ENCODE peak calls at places on chromosomes 11 and 22, in seven cellular contexts. Z, N, W, P, X, L and V are unnamed samples.
A peak's percentile ranks its signal among the peaks of the same experiment; 100 is the strongest.

GRCh38 chr22:49636214-49636613 is 191.5 kb downstream of the BRD1 start:
- DNase-seq in W (no peak), L (no peak), P (no peak), X (no peak), N (no peak), Z (no peak), V (no peak)

GRCh38 chr11:84626256-84626655 is 1000.9 kb downstream of the DLG2 start:
- DNase-seq in W (no peak), L (no peak), P (peak; percentile 31), Z (peak; percentile 16), X (no peak), N (no peak), V (peak; percentile 2)

GRCh38 chr11:64224891-64225607 is 937 bp downstream of the TRPT1 start:
- DNase-seq in X (no peak), W (no peak), N (no peak), P (peak; percentile 32), L (no peak), Z (no peak), V (no peak)

GRCh38 chr11:19316434-19316833 is 75.7 kb upstream of the E2F8 start:
- DNase-seq in Z (peak; percentile 8), W (no peak), P (peak; percentile 43), X (no peak), L (no peak), N (no peak), V (no peak)

GRCh38 chr22:47266329-47266728 is 503.9 kb downstream of the TBC1D22A start:
- DNase-seq in Z (no peak), L (no peak), X (no peak), N (no peak), W (no peak), P (no peak), V (no peak)

GRCh38 chr11:16749092-16749491 is 10.6 kb downstream of the C11orf58 start:
- DNase-seq in N (no peak), X (no peak), W (no peak), P (no peak), L (no peak), Z (no peak), V (no peak)

GRCh38 chr11:46359936-46360335 is 12.7 kb downstream of the DGKZ start:
- DNase-seq in L (no peak), W (no peak), P (no peak), Z (no peak), X (no peak), N (no peak), V (no peak)

GRCh38 chr22:38481162-38481870 is 13.4 kb downstream of the KDELR3 start:
- DNase-seq in Z (no peak), L (no peak), N (no peak), P (no peak), X (no peak), W (no peak), V (no peak)

GRCh38 chr11:95363710-95364109 is 132.7 kb upstream of the SESN3 start:
- DNase-seq in P (no peak), X (no peak), W (peak; percentile 77), L (no peak), Z (no peak), N (no peak), V (no peak)

GRCh38 chr11:100576044-100577021 is 110.8 kb upstream of the ARHGAP42 start:
- DNase-seq in X (no peak), Z (peak; percentile 54), L (peak; percentile 78), P (peak; percentile 69), W (peak; percentile 76), N (peak; percentile 45), V (peak; percentile 35)

GRCh38 chr11:3153291-3153861 is 11.7 kb downstream of the OSBPL5 start:
- DNase-seq in X (no peak), N (no peak), P (peak; percentile 91), L (no peak), Z (peak; percentile 95), W (no peak), V (peak; percentile 95)

GRCh38 chr11:114942207-114942606 is 263.9 kb downstream of the NXPE2 start:
- DNase-seq in W (peak; percentile 11), X (no peak), N (no peak), Z (peak; percentile 29), L (no peak), P (no peak), V (peak; percentile 27)

GRCh38 chr11:123547180-123547579 is 107.2 kb downstream of the SCN3B start:
- DNase-seq in L (no peak), P (no peak), W (no peak), Z (no peak), N (no peak), X (no peak), V (no peak)

GRCh38 chr11:69217276-69218105 is 61.8 kb downstream of the SMIM38 start:
- DNase-seq in W (no peak), N (no peak), P (no peak), L (no peak), Z (no peak), X (no peak), V (no peak)

GRCh38 chr22:41776381-41776780 is 24.1 kb upstream of the CCDC134 start:
- DNase-seq in Z (no peak), P (no peak), N (no peak), X (no peak), W (no peak), L (no peak), V (no peak)

GRCh38 chr11:86438685-86439084 is 64.0 kb downstream of the CCDC81 start:
- DNase-seq in L (peak; percentile 12), X (no peak), P (no peak), N (no peak), Z (peak; percentile 74), W (no peak), V (peak; percentile 62)

GRCh38 chr22:24361976-24362646 is 65.3 kb upstream of the ADORA2A start:
- DNase-seq in P (no peak), X (no peak), Z (no peak), N (no peak), L (no peak), W (no peak), V (no peak)

GRCh38 chr11:72038491-72038890 is 39.8 kb downstream of the IL18BP start:
- DNase-seq in L (peak; percentile 42), X (no peak), W (no peak), N (peak; percentile 38), Z (peak; percentile 75), P (peak; percentile 86), V (peak; percentile 58)

GRCh38 chr11:133938166-133938565 is 18.6 kb downstream of the IGSF9B start:
- DNase-seq in P (no peak), L (no peak), W (no peak), X (no peak), Z (no peak), N (no peak), V (no peak)

GRCh38 chr22:35065183-35065582 is 775 bp upstream of the ISX start:
- DNase-seq in N (no peak), P (no peak), Z (no peak), W (no peak), L (no peak), X (no peak), V (no peak)

GRCh38 chr22:45878901-45879551 is 97.9 kb downstream of the WNT7B start:
- DNase-seq in W (no peak), Z (no peak), X (no peak), L (no peak), N (no peak), P (no peak), V (no peak)

DNA sequence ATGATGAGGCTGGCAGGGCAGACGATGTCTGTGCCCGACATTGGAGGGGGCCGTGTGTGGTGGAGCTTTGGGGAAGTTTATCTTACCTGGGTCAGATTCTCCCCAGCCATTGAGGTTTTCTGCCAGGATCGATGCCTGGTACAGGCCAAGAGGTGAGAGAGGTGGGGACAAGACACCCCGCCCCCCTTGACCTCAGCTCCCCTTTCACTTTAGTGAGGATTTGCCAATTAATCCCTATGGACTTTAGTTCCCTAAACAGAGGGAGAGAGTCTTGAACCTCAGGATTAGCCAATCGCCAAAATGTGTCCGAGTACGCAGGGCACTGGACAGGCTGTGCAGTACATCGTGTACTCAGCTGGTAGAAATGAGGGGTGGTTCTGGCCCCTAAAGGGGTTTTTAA is 541 bp downstream of the HORMAD2 start:
- DNase-seq in N (no peak), Z (no peak), X (no peak), P (no peak), W (no peak), L (no peak), V (no peak)
- H3K4me3 ChIP-seq in N (no peak overlapping the region), Z (no peak overlapping the region), X (no peak overlapping the region), P (no peak overlapping the region), W (peak overlapping the region; percentile 18), L (no peak overlapping the region), V (peak overlapping the region; percentile 50)

GRCh38 chr11:47979378-47980092 is 824 bp upstream of the PTPRJ start:
- DNase-seq in P (no peak), X (no peak), L (no peak), Z (no peak), N (no peak), W (peak; percentile 79), V (no peak)

GRCh38 chr11:47981667-47982404 is 1.5 kb downstream of the PTPRJ start:
- DNase-seq in N (no peak), P (no peak), W (no peak), Z (no peak), L (no peak), X (no peak), V (no peak)

GRCh38 chr11:47983464-47984397 is 3.4 kb downstream of the PTPRJ start:
- DNase-seq in P (peak; percentile 74), W (no peak), Z (peak; percentile 57), N (no peak), X (no peak), L (peak; percentile 67), V (no peak)

GRCh38 chr11:47980093-47980906 is at the start of gene PTPRJ:
- DNase-seq in W (peak; percentile 78), X (no peak), Z (peak; percentile 66), L (peak; percentile 49), N (peak; percentile 88), P (peak; percentile 71), V (peak; percentile 39)

GRCh38 chr11:47980907-47981621 is 705 bp downstream of the PTPRJ start:
- DNase-seq in N (peak; percentile 58), X (no peak), Z (peak; percentile 50), W (peak; percentile 83), L (peak; percentile 39), P (peak; percentile 82), V (no peak)
- TF ChIP-seq EZH2 in N (no peak), X (no peak), Z (no peak), W (no peak), L (no peak), P (no peak), V (no peak)

DNA sequence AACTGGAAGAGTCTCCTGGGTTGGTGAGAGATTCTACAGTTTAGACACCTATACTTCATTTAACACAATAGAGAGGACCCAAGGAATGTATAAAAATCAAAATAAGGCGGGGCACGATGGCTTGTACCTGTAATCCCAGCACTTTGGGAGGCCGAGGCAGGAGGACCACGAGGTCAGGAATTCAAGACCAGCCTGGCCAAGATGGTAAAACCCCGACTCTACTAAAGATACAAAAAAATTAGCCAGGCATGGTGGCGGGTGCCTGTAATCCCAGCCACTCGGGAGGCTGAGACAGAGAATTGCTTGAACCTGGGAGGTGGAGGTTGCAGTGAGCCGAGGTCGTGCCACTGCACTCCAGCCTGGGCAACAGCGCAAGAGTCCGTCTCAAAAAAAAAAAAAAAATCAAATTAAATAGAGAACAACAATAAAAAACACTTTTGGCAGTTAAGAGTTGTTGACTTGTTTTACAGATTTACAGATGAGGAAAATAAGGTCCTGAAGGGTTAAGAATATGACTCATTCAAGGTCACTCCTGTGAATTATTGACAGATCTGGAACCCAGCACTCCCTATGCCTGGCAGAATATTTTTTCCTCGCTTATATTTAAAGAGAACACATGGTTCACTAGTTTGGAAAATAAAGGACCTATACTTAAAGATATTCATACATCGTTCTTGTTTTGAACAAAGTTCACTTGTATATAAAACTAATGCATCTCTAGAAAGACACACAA is 5.2 kb downstream of the LGR4 start:
- DNase-seq in N (no peak), P (no peak), L (no peak), Z (no peak), W (no peak), X (no peak), V (no peak)
- H3K4me3 ChIP-seq in N (no peak overlapping the region), P (peak overlapping the region; percentile 28), L (peak overlapping the region; percentile 81), Z (no peak overlapping the region), W (no peak overlapping the region), X (no peak overlapping the region), V (no peak overlapping the region)

GRCh38 chr11:30291331-30291730 is 31.6 kb upstream of the ARL14EP start:
- DNase-seq in P (no peak), Z (no peak), W (no peak), L (no peak), X (no peak), N (no peak), V (no peak)
- TF ChIP-seq EZH2 in P (no peak), Z (no peak), W (no peak), L (no peak), X (no peak), N (no peak), V (no peak)